ENCODE peak calls at places on chromosomes 2 and 18, in nine cellular contexts. One of them, this sample, is unnamed. For H3K9me3 and H3K4me1, the result is how much of the 10 kb centered on the place peaks cover.

GRCh38 chr2:236768393-236769140 is 198.9 kb downstream of the ACKR3 start:
- DNase-seq in SK-N-SH: no peak
- DNase-seq in HCT116: no peak
- DNase-seq in heart right ventricle: no peak
- DNase-seq in GM23248: peak
- DNase-seq in right lobe of liver: no peak
- DNase-seq in lung: no peak
- DNase-seq in Caco-2: no peak
- DNase-seq in tibial artery: no peak
- DNase-seq in this sample: no peak

GRCh38 chr2:1588994-1589611 is 155.2 kb downstream of the PXDN start:
- DNase-seq in SK-N-SH: no peak
- DNase-seq in HCT116: no peak
- DNase-seq in GM23248: no peak
- DNase-seq in right lobe of liver: no peak
- DNase-seq in tibial artery: no peak
- DNase-seq in lung: no peak
- DNase-seq in Caco-2: no peak
- DNase-seq in heart right ventricle: no peak
- DNase-seq in this sample: no peak

GRCh38 chr2:172830482-172830881 is 94.8 kb downstream of the RAPGEF4 start:
- DNase-seq in heart right ventricle: no peak
- DNase-seq in tibial artery: no peak
- DNase-seq in lung: no peak
- DNase-seq in SK-N-SH: no peak
- DNase-seq in HCT116: no peak
- DNase-seq in right lobe of liver: no peak
- DNase-seq in Caco-2: no peak
- DNase-seq in GM23248: no peak
- DNase-seq in this sample: no peak

GRCh38 chr18:61551586-61551985 is 218.4 kb downstream of the CDH20 start:
- DNase-seq in tibial artery: no peak
- DNase-seq in HCT116: peak
- DNase-seq in heart right ventricle: no peak
- DNase-seq in GM23248: peak
- DNase-seq in SK-N-SH: peak
- DNase-seq in lung: no peak
- DNase-seq in Caco-2: no peak
- DNase-seq in right lobe of liver: no peak
- DNase-seq in this sample: peak

GRCh38 chr2:234451852-234452625 is 44.8 kb downstream of the ARL4C start:
- DNase-seq in SK-N-SH: no peak
- DNase-seq in tibial artery: no peak
- DNase-seq in lung: no peak
- DNase-seq in heart right ventricle: no peak
- DNase-seq in HCT116: no peak
- DNase-seq in Caco-2: no peak
- DNase-seq in GM23248: peak
- DNase-seq in right lobe of liver: no peak
- DNase-seq in this sample: no peak

GRCh38 chr2:71671203-71671602 is 217.8 kb downstream of the DYSF start:
- DNase-seq in HCT116: no peak
- DNase-seq in lung: peak
- DNase-seq in GM23248: no peak
- DNase-seq in tibial artery: no peak
- DNase-seq in right lobe of liver: no peak
- DNase-seq in heart right ventricle: no peak
- DNase-seq in Caco-2: no peak
- DNase-seq in SK-N-SH: peak
- DNase-seq in this sample: no peak

GRCh38 chr18:43710135-43710534 is 432.8 kb upstream of the SYT4 start:
- DNase-seq in heart right ventricle: no peak
- DNase-seq in tibial artery: no peak
- DNase-seq in HCT116: no peak
- DNase-seq in SK-N-SH: no peak
- DNase-seq in right lobe of liver: no peak
- DNase-seq in Caco-2: no peak
- DNase-seq in lung: no peak
- DNase-seq in GM23248: no peak
- DNase-seq in this sample: no peak

GRCh38 chr2:172361360-172361759 is 66.0 kb upstream of the ITGA6 start:
- DNase-seq in HCT116: no peak
- DNase-seq in SK-N-SH: no peak
- DNase-seq in heart right ventricle: no peak
- DNase-seq in tibial artery: no peak
- DNase-seq in lung: no peak
- DNase-seq in right lobe of liver: no peak
- DNase-seq in GM23248: peak
- DNase-seq in Caco-2: no peak
- DNase-seq in this sample: no peak

GRCh38 chr2:239744706-239745340 is 280.3 kb downstream of the NDUFA10 start:
- DNase-seq in Caco-2: no peak
- DNase-seq in right lobe of liver: no peak
- DNase-seq in tibial artery: no peak
- DNase-seq in GM23248: no peak
- DNase-seq in lung: no peak
- DNase-seq in HCT116: no peak
- DNase-seq in heart right ventricle: no peak
- DNase-seq in SK-N-SH: peak
- DNase-seq in this sample: no peak

GRCh38 chr2:47054867-47055266 is 100.2 kb downstream of the STPG4 start:
- DNase-seq in SK-N-SH: no peak
- DNase-seq in heart right ventricle: peak
- DNase-seq in lung: no peak
- DNase-seq in GM23248: no peak
- DNase-seq in right lobe of liver: no peak
- DNase-seq in HCT116: no peak
- DNase-seq in tibial artery: no peak
- DNase-seq in Caco-2: no peak
- DNase-seq in this sample: no peak
- H3K4me3 ChIP-seq in SK-N-SH: no peak
- H3K4me3 ChIP-seq in heart right ventricle: no peak
- H3K4me3 ChIP-seq in lung: no peak
- H3K4me3 ChIP-seq in GM23248: no peak
- H3K4me3 ChIP-seq in right lobe of liver: no peak
- H3K4me3 ChIP-seq in HCT116: no peak
- H3K4me3 ChIP-seq in tibial artery: no peak
- H3K4me3 ChIP-seq in Caco-2: no peak
- H3K4me3 ChIP-seq in this sample: no peak

GRCh38 chr2:238696786-238697185 is 151.1 kb upstream of the TWIST2 start:
- DNase-seq in tibial artery: no peak
- DNase-seq in GM23248: no peak
- DNase-seq in right lobe of liver: no peak
- DNase-seq in Caco-2: no peak
- DNase-seq in lung: peak
- DNase-seq in SK-N-SH: no peak
- DNase-seq in heart right ventricle: no peak
- DNase-seq in HCT116: no peak
- DNase-seq in this sample: no peak

GRCh38 chr2:238700122-238700457 is 147.8 kb upstream of the TWIST2 start:
- DNase-seq in tibial artery: peak
- DNase-seq in Caco-2: peak
- DNase-seq in HCT116: no peak
- DNase-seq in lung: peak
- DNase-seq in right lobe of liver: peak
- DNase-seq in heart right ventricle: peak
- DNase-seq in SK-N-SH: no peak
- DNase-seq in GM23248: peak
- DNase-seq in this sample: no peak

GRCh38 chr2:238697193-238698191 is 150.4 kb upstream of the TWIST2 start:
- DNase-seq in lung: peak
- DNase-seq in GM23248: no peak
- DNase-seq in Caco-2: no peak
- DNase-seq in right lobe of liver: no peak
- DNase-seq in heart right ventricle: no peak
- DNase-seq in HCT116: no peak
- DNase-seq in SK-N-SH: no peak
- DNase-seq in tibial artery: no peak
- DNase-seq in this sample: no peak

GRCh38 chr2:238699307-238700121 is 148.4 kb upstream of the TWIST2 start:
- DNase-seq in HCT116: no peak
- DNase-seq in SK-N-SH: no peak
- DNase-seq in tibial artery: no peak
- DNase-seq in right lobe of liver: no peak
- DNase-seq in heart right ventricle: no peak
- DNase-seq in GM23248: no peak
- DNase-seq in lung: peak
- DNase-seq in Caco-2: no peak
- DNase-seq in this sample: no peak

DNA sequence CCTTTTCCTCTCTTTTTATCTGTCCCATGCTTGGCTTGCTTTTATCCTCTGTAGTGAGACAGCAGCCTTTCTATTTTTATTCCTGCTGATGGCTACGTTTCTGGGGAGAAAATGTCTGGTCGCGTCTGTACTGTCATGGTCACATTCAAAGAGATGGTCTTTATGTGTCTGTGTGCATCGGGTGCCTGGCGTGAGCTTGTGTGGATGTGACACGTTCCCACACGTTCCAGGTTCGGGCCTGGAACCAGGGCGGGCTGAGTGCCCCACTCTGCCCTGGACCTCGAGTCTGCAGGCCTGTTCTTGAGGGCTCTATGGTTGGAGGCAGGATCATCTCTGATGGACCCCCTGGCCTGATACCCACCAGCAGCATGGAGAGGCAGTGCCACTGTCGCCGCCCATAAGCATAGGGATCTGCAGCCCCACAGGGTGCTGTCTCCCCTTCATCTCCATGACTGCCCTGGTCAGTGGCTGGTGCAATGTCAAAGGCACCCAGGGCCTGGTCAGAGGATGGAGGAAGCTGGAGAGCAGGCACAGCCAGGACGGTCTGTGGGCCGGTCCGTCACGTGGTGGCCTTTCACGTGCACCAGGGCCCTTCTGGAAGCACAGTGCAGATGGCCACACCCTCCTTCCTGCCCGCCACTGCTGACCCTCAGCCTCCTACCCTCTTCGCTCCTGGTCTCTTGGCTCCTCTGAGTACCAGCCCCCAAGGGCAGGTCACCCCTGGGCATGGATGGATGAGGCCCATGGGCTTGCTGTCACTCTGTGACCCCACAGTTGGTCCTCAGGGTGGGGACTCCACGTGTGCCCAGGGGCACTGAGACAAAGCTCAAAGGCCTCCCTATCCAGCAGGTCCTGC is 149.2 kb upstream of the TWIST2 start:
- DNase-seq in GM23248: no peak
- DNase-seq in heart right ventricle: no peak
- DNase-seq in SK-N-SH: no peak
- DNase-seq in lung: peak
- DNase-seq in HCT116: no peak
- DNase-seq in right lobe of liver: no peak
- DNase-seq in tibial artery: no peak
- DNase-seq in Caco-2: no peak
- DNase-seq in this sample: no peak
- H3K9me3 ChIP-seq in GM23248: under half
- H3K9me3 ChIP-seq in heart right ventricle: under half
- H3K9me3 ChIP-seq in SK-N-SH: under half
- H3K9me3 ChIP-seq in lung: under half
- H3K9me3 ChIP-seq in HCT116: under half
- H3K9me3 ChIP-seq in right lobe of liver: under half
- H3K9me3 ChIP-seq in tibial artery: under half
- H3K9me3 ChIP-seq in Caco-2: under half
- H3K9me3 ChIP-seq in this sample: under half

DNA sequence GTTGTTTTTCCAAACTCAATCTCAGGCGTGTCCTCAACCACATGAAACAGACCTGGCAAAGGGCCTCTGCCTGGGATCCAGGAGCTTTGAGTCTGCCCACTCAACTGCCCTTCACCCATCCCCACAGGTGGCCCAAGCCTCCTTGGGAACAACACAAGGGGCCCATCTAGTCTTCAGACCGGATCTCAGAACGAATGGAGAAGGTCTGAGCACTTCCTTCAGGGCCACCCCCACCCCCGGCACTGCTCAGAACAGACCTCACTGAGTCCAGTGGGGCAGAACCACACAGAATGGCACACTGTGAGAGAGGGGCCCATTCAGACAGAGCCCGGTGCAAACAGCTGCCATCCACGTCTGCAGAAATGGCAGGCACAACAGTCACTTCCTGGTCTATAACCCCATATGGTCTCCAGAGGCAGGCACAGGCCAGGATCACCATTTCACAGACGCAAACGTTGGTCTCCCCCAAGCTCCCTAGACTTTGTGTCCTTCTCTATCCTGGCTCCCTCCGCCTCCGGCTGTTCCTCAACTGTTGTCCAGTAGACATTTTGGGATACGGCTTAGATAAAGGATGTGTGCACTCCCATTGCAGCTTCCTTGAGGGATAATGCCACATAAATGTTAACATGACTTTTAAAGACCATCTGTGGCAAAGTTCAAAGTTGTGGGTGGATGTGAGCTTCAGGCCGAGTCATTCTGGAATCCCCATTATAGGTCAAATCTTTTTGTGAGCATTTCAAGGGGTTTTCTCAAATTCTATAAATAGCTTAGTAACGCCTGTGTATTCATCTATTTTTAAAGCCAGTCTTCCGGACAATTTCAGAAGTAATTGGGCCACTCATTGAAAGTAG is 149.7 kb downstream of the SMAD7 start:
- DNase-seq in right lobe of liver: peak
- DNase-seq in tibial artery: peak
- DNase-seq in lung: no peak
- DNase-seq in GM23248: peak
- DNase-seq in heart right ventricle: no peak
- DNase-seq in Caco-2: no peak
- DNase-seq in HCT116: no peak
- DNase-seq in SK-N-SH: no peak
- DNase-seq in this sample: no peak
- H3K4me1 ChIP-seq in right lobe of liver: under half
- H3K4me1 ChIP-seq in tibial artery: under half
- H3K4me1 ChIP-seq in lung: under half
- H3K4me1 ChIP-seq in GM23248: under half
- H3K4me1 ChIP-seq in heart right ventricle: under half
- H3K4me1 ChIP-seq in Caco-2: under half
- H3K4me1 ChIP-seq in HCT116: under half
- H3K4me1 ChIP-seq in SK-N-SH: under half
- H3K4me1 ChIP-seq in this sample: under half

GRCh38 chr2:174535083-174535482 is 48.3 kb upstream of the GPR155 start:
- DNase-seq in lung: no peak
- DNase-seq in GM23248: no peak
- DNase-seq in right lobe of liver: no peak
- DNase-seq in Caco-2: no peak
- DNase-seq in HCT116: no peak
- DNase-seq in tibial artery: no peak
- DNase-seq in heart right ventricle: no peak
- DNase-seq in SK-N-SH: peak
- DNase-seq in this sample: no peak

GRCh38 chr2:174527101-174527721 is 40.4 kb upstream of the GPR155 start:
- DNase-seq in SK-N-SH: no peak
- DNase-seq in GM23248: no peak
- DNase-seq in right lobe of liver: no peak
- DNase-seq in Caco-2: no peak
- DNase-seq in HCT116: no peak
- DNase-seq in heart right ventricle: no peak
- DNase-seq in tibial artery: no peak
- DNase-seq in lung: no peak
- DNase-seq in this sample: no peak

GRCh38 chr2:174527959-174528358 is 41.1 kb upstream of the GPR155 start:
- DNase-seq in heart right ventricle: no peak
- DNase-seq in HCT116: no peak
- DNase-seq in tibial artery: no peak
- DNase-seq in lung: no peak
- DNase-seq in right lobe of liver: no peak
- DNase-seq in SK-N-SH: no peak
- DNase-seq in Caco-2: no peak
- DNase-seq in GM23248: no peak
- DNase-seq in this sample: no peak

GRCh38 chr2:174524525-174524924 is 37.7 kb upstream of the GPR155 start:
- DNase-seq in right lobe of liver: no peak
- DNase-seq in tibial artery: no peak
- DNase-seq in SK-N-SH: no peak
- DNase-seq in GM23248: no peak
- DNase-seq in lung: no peak
- DNase-seq in Caco-2: no peak
- DNase-seq in HCT116: no peak
- DNase-seq in heart right ventricle: no peak
- DNase-seq in this sample: no peak

GRCh38 chr2:174529916-174530315 is 43.1 kb upstream of the GPR155 start:
- DNase-seq in tibial artery: no peak
- DNase-seq in SK-N-SH: no peak
- DNase-seq in lung: no peak
- DNase-seq in Caco-2: no peak
- DNase-seq in right lobe of liver: no peak
- DNase-seq in HCT116: no peak
- DNase-seq in GM23248: no peak
- DNase-seq in heart right ventricle: no peak
- DNase-seq in this sample: no peak
- H3K4me3 ChIP-seq in tibial artery: no peak
- H3K4me3 ChIP-seq in SK-N-SH: no peak
- H3K4me3 ChIP-seq in lung: no peak
- H3K4me3 ChIP-seq in Caco-2: no peak
- H3K4me3 ChIP-seq in right lobe of liver: no peak
- H3K4me3 ChIP-seq in HCT116: no peak
- H3K4me3 ChIP-seq in GM23248: no peak
- H3K4me3 ChIP-seq in heart right ventricle: no peak
- H3K4me3 ChIP-seq in this sample: no peak